ENCODE peak calls at places on chromosomes 16 and 17, in ten cellular contexts. One of them, this sample, is unnamed.

GRCh38 chr17:4604111-4604644 is 19.8 kb downstream of the SMTNL2 start:
- DNase-seq in NCI-H1417: peak; percentile 60
- DNase-seq in fibroblast of the aortic adventitia: peak; percentile 50
- DNase-seq in fibroblast of lung: peak; percentile 85
- DNase-seq in NCI-H446: peak; percentile 98
- DNase-seq in M059J: peak; percentile 23
- DNase-seq in T-helper 17 cell: no peak
- DNase-seq in upper lobe of right lung: no peak
- DNase-seq in ovary: peak; percentile 87
- DNase-seq in HEK293T: peak; percentile 73
- DNase-seq in this sample: no peak

GRCh38 chr16:58413359-58413758 is 21.1 kb downstream of the GINS3 start:
- DNase-seq in NCI-H1417: no peak
- DNase-seq in fibroblast of the aortic adventitia: no peak
- DNase-seq in fibroblast of lung: no peak
- DNase-seq in NCI-H446: no peak
- DNase-seq in M059J: no peak
- DNase-seq in T-helper 17 cell: no peak
- DNase-seq in upper lobe of right lung: no peak
- DNase-seq in ovary: no peak
- DNase-seq in HEK293T: no peak
- DNase-seq in this sample: no peak

GRCh38 chr17:17387017-17387416 is 83.8 kb downstream of the NT5M start:
- DNase-seq in NCI-H1417: peak; percentile 60
- DNase-seq in fibroblast of the aortic adventitia: no peak
- DNase-seq in fibroblast of lung: no peak
- DNase-seq in NCI-H446: no peak
- DNase-seq in M059J: no peak
- DNase-seq in T-helper 17 cell: no peak
- DNase-seq in upper lobe of right lung: no peak
- DNase-seq in ovary: no peak
- DNase-seq in HEK293T: no peak
- DNase-seq in this sample: no peak

GRCh38 chr16:76386784-76387183 is 109.6 kb downstream of the CNTNAP4 start:
- DNase-seq in NCI-H1417: no peak
- DNase-seq in fibroblast of the aortic adventitia: peak; percentile 84
- DNase-seq in fibroblast of lung: peak; percentile 56
- DNase-seq in NCI-H446: no peak
- DNase-seq in M059J: no peak
- DNase-seq in T-helper 17 cell: no peak
- DNase-seq in upper lobe of right lung: no peak
- DNase-seq in ovary: no peak
- DNase-seq in HEK293T: no peak
- DNase-seq in this sample: no peak

GRCh38 chr16:83068686-83069085 is 441.9 kb downstream of the CDH13 start:
- DNase-seq in NCI-H1417: no peak
- DNase-seq in fibroblast of the aortic adventitia: peak; percentile 67
- DNase-seq in fibroblast of lung: peak; percentile 63
- DNase-seq in NCI-H446: no peak
- DNase-seq in M059J: peak; percentile 56
- DNase-seq in T-helper 17 cell: no peak
- DNase-seq in upper lobe of right lung: no peak
- DNase-seq in ovary: no peak
- DNase-seq in HEK293T: no peak
- DNase-seq in this sample: no peak

GRCh38 chr17:2034806-2035548 is 5.0 kb downstream of the DPH1 start:
- DNase-seq in NCI-H1417: no peak
- DNase-seq in fibroblast of the aortic adventitia: peak; percentile 88
- DNase-seq in fibroblast of lung: peak; percentile 80
- DNase-seq in NCI-H446: no peak
- DNase-seq in M059J: peak; percentile 85
- DNase-seq in T-helper 17 cell: no peak
- DNase-seq in upper lobe of right lung: no peak
- DNase-seq in ovary: no peak
- DNase-seq in HEK293T: no peak
- DNase-seq in this sample: no peak

GRCh38 chr17:2172447-2172938 is 117.6 kb downstream of the HIC1 start:
- DNase-seq in NCI-H1417: no peak
- DNase-seq in fibroblast of the aortic adventitia: peak; percentile 78
- DNase-seq in fibroblast of lung: no peak
- DNase-seq in NCI-H446: no peak
- DNase-seq in M059J: peak; percentile 78
- DNase-seq in T-helper 17 cell: no peak
- DNase-seq in upper lobe of right lung: no peak
- DNase-seq in ovary: peak; percentile 53
- DNase-seq in HEK293T: no peak
- DNase-seq in this sample: no peak

GRCh38 chr17:10088444-10088843 is 110.0 kb downstream of the GAS7 start:
- DNase-seq in NCI-H1417: no peak
- DNase-seq in fibroblast of the aortic adventitia: no peak
- DNase-seq in fibroblast of lung: no peak
- DNase-seq in NCI-H446: no peak
- DNase-seq in M059J: peak; percentile 42
- DNase-seq in T-helper 17 cell: no peak
- DNase-seq in upper lobe of right lung: no peak
- DNase-seq in ovary: no peak
- DNase-seq in HEK293T: no peak
- DNase-seq in this sample: no peak

GRCh38 chr17:17849863-17850373 is 13.1 kb upstream of the SREBF1 start:
- DNase-seq in NCI-H1417: peak; percentile 53
- DNase-seq in fibroblast of the aortic adventitia: peak; percentile 51
- DNase-seq in fibroblast of lung: peak; percentile 57
- DNase-seq in NCI-H446: no peak
- DNase-seq in M059J: peak; percentile 84
- DNase-seq in T-helper 17 cell: peak; percentile 41
- DNase-seq in upper lobe of right lung: no peak
- DNase-seq in ovary: peak; percentile 75
- DNase-seq in HEK293T: peak; percentile 70
- DNase-seq in this sample: no peak

GRCh38 chr16:13873835-13874438 is 46.0 kb upstream of the ERCC4 start:
- DNase-seq in NCI-H1417: no peak
- DNase-seq in fibroblast of the aortic adventitia: peak; percentile 9
- DNase-seq in fibroblast of lung: peak; percentile 29
- DNase-seq in NCI-H446: peak; percentile 60
- DNase-seq in M059J: peak; percentile 5
- DNase-seq in T-helper 17 cell: no peak
- DNase-seq in upper lobe of right lung: no peak
- DNase-seq in ovary: no peak
- DNase-seq in HEK293T: peak; percentile 51
- DNase-seq in this sample: peak; percentile 44

GRCh38 chr16:68072038-68072695 is 13.0 kb upstream of the NFATC3 start:
- DNase-seq in NCI-H1417: peak; percentile 50
- DNase-seq in fibroblast of the aortic adventitia: no peak
- DNase-seq in fibroblast of lung: peak; percentile 31
- DNase-seq in NCI-H446: no peak
- DNase-seq in M059J: peak; percentile 56
- DNase-seq in T-helper 17 cell: no peak
- DNase-seq in upper lobe of right lung: no peak
- DNase-seq in ovary: peak; percentile 61
- DNase-seq in HEK293T: no peak
- DNase-seq in this sample: no peak

GRCh38 chr16:8936421-8936820 is 27.3 kb downstream of the USP7 start:
- DNase-seq in NCI-H1417: peak; percentile 31
- DNase-seq in fibroblast of the aortic adventitia: peak; percentile 27
- DNase-seq in fibroblast of lung: peak; percentile 30
- DNase-seq in NCI-H446: no peak
- DNase-seq in M059J: peak; percentile 69
- DNase-seq in T-helper 17 cell: peak; percentile 37
- DNase-seq in upper lobe of right lung: no peak
- DNase-seq in ovary: no peak
- DNase-seq in HEK293T: peak; percentile 65
- DNase-seq in this sample: peak; percentile 49

GRCh38 chr16:77221482-77221881 is 22.3 kb downstream of the SYCE1L start:
- DNase-seq in NCI-H1417: no peak
- DNase-seq in fibroblast of the aortic adventitia: no peak
- DNase-seq in fibroblast of lung: peak; percentile 5
- DNase-seq in NCI-H446: no peak
- DNase-seq in M059J: no peak
- DNase-seq in T-helper 17 cell: no peak
- DNase-seq in upper lobe of right lung: no peak
- DNase-seq in ovary: no peak
- DNase-seq in HEK293T: no peak
- DNase-seq in this sample: no peak

GRCh38 chr17:10754109-10754508 is 24.3 kb upstream of the TMEM220 start:
- DNase-seq in NCI-H1417: no peak
- DNase-seq in fibroblast of the aortic adventitia: peak; percentile 15
- DNase-seq in fibroblast of lung: peak; percentile 16
- DNase-seq in NCI-H446: no peak
- DNase-seq in M059J: peak; percentile 18
- DNase-seq in T-helper 17 cell: no peak
- DNase-seq in upper lobe of right lung: no peak
- DNase-seq in ovary: peak; percentile 33
- DNase-seq in HEK293T: peak; percentile 55
- DNase-seq in this sample: no peak

GRCh38 chr16:6375471-6376075 is 957.1 kb upstream of the RBFOX1 start:
- DNase-seq in NCI-H1417: peak; percentile 8
- DNase-seq in fibroblast of the aortic adventitia: no peak
- DNase-seq in fibroblast of lung: no peak
- DNase-seq in NCI-H446: no peak
- DNase-seq in M059J: no peak
- DNase-seq in T-helper 17 cell: no peak
- DNase-seq in upper lobe of right lung: no peak
- DNase-seq in ovary: no peak
- DNase-seq in HEK293T: no peak
- DNase-seq in this sample: no peak

GRCh38 chr17:82690786-82691489 is 7.6 kb downstream of the RAB40B start:
- DNase-seq in NCI-H1417: no peak
- DNase-seq in fibroblast of the aortic adventitia: no peak
- DNase-seq in fibroblast of lung: no peak
- DNase-seq in NCI-H446: no peak
- DNase-seq in M059J: no peak
- DNase-seq in T-helper 17 cell: no peak
- DNase-seq in upper lobe of right lung: no peak
- DNase-seq in ovary: no peak
- DNase-seq in HEK293T: no peak
- DNase-seq in this sample: no peak

GRCh38 chr16:61616088-61616487 is 420.1 kb downstream of the CDH8 start:
- DNase-seq in NCI-H1417: no peak
- DNase-seq in fibroblast of the aortic adventitia: no peak
- DNase-seq in fibroblast of lung: no peak
- DNase-seq in NCI-H446: no peak
- DNase-seq in M059J: no peak
- DNase-seq in T-helper 17 cell: no peak
- DNase-seq in upper lobe of right lung: no peak
- DNase-seq in ovary: no peak
- DNase-seq in HEK293T: no peak
- DNase-seq in this sample: no peak

GRCh38 chr16:65667013-65667578 is 545.2 kb upstream of the CDH11 start:
- DNase-seq in NCI-H1417: no peak
- DNase-seq in fibroblast of the aortic adventitia: peak; percentile 46
- DNase-seq in fibroblast of lung: peak; percentile 25
- DNase-seq in NCI-H446: no peak
- DNase-seq in M059J: peak; percentile 58
- DNase-seq in T-helper 17 cell: no peak
- DNase-seq in upper lobe of right lung: no peak
- DNase-seq in ovary: no peak
- DNase-seq in HEK293T: no peak
- DNase-seq in this sample: peak; percentile 9

GRCh38 chr16:10181196-10182162 is 749 bp downstream of the GRIN2A start:
- DNase-seq in NCI-H1417: peak; percentile 38
- DNase-seq in fibroblast of the aortic adventitia: peak; percentile 70
- DNase-seq in fibroblast of lung: peak; percentile 18
- DNase-seq in NCI-H446: peak; percentile 4
- DNase-seq in M059J: peak; percentile 77
- DNase-seq in T-helper 17 cell: no peak
- DNase-seq in upper lobe of right lung: peak; percentile 83
- DNase-seq in ovary: peak; percentile 43
- DNase-seq in HEK293T: peak; percentile 79
- DNase-seq in this sample: peak; percentile 89

GRCh38 chr16:56042416-56042815 is 148.9 kb upstream of the GNAO1 start:
- DNase-seq in NCI-H1417: no peak
- DNase-seq in fibroblast of the aortic adventitia: no peak
- DNase-seq in fibroblast of lung: no peak
- DNase-seq in NCI-H446: no peak
- DNase-seq in M059J: no peak
- DNase-seq in T-helper 17 cell: no peak
- DNase-seq in upper lobe of right lung: no peak
- DNase-seq in ovary: no peak
- DNase-seq in HEK293T: no peak
- DNase-seq in this sample: no peak

GRCh38 chr16:89064606-89065444 is 28.8 kb upstream of the ACSF3 start:
- DNase-seq in NCI-H1417: no peak
- DNase-seq in fibroblast of the aortic adventitia: no peak
- DNase-seq in fibroblast of lung: no peak
- DNase-seq in NCI-H446: no peak
- DNase-seq in M059J: no peak
- DNase-seq in T-helper 17 cell: no peak
- DNase-seq in upper lobe of right lung: no peak
- DNase-seq in ovary: no peak
- DNase-seq in HEK293T: no peak
- DNase-seq in this sample: no peak

GRCh38 chr17:61770752-61771533 is 92.4 kb downstream of the BRIP1 start:
- DNase-seq in NCI-H1417: no peak
- DNase-seq in fibroblast of the aortic adventitia: peak; percentile 28
- DNase-seq in fibroblast of lung: peak; percentile 76
- DNase-seq in NCI-H446: no peak
- DNase-seq in M059J: peak; percentile 79
- DNase-seq in T-helper 17 cell: no peak
- DNase-seq in upper lobe of right lung: no peak
- DNase-seq in ovary: no peak
- DNase-seq in HEK293T: no peak
- DNase-seq in this sample: no peak

GRCh38 chr16:58727028-58727781 is 6.9 kb downstream of the GOT2 start:
- DNase-seq in NCI-H1417: no peak
- DNase-seq in fibroblast of the aortic adventitia: no peak
- DNase-seq in fibroblast of lung: no peak
- DNase-seq in NCI-H446: no peak
- DNase-seq in M059J: no peak
- DNase-seq in T-helper 17 cell: no peak
- DNase-seq in upper lobe of right lung: no peak
- DNase-seq in ovary: no peak
- DNase-seq in HEK293T: no peak
- DNase-seq in this sample: no peak

GRCh38 chr17:36980281-36980761 is 31.6 kb downstream of the AATF start:
- DNase-seq in NCI-H1417: peak; percentile 32
- DNase-seq in fibroblast of the aortic adventitia: peak; percentile 25
- DNase-seq in fibroblast of lung: peak; percentile 63
- DNase-seq in NCI-H446: no peak
- DNase-seq in M059J: peak; percentile 25
- DNase-seq in T-helper 17 cell: no peak
- DNase-seq in upper lobe of right lung: no peak
- DNase-seq in ovary: no peak
- DNase-seq in HEK293T: no peak
- DNase-seq in this sample: no peak

GRCh38 chr17:29615048-29615385 is 7.7 kb downstream of the CORO6 start:
- DNase-seq in NCI-H1417: no peak
- DNase-seq in fibroblast of the aortic adventitia: peak; percentile 40
- DNase-seq in fibroblast of lung: peak; percentile 36
- DNase-seq in NCI-H446: no peak
- DNase-seq in M059J: no peak
- DNase-seq in T-helper 17 cell: no peak
- DNase-seq in upper lobe of right lung: peak; percentile 75
- DNase-seq in ovary: no peak
- DNase-seq in HEK293T: no peak
- DNase-seq in this sample: no peak

GRCh38 chr17:57811633-57812280 is 38.1 kb downstream of the MRPS23 start:
- DNase-seq in NCI-H1417: no peak
- DNase-seq in fibroblast of the aortic adventitia: no peak
- DNase-seq in fibroblast of lung: no peak
- DNase-seq in NCI-H446: no peak
- DNase-seq in M059J: no peak
- DNase-seq in T-helper 17 cell: no peak
- DNase-seq in upper lobe of right lung: no peak
- DNase-seq in ovary: no peak
- DNase-seq in HEK293T: peak; percentile 52
- DNase-seq in this sample: no peak

GRCh38 chr16:15418206-15418605 is 16.2 kb upstream of the BMERB1 start:
- DNase-seq in NCI-H1417: no peak
- DNase-seq in fibroblast of the aortic adventitia: no peak
- DNase-seq in fibroblast of lung: no peak
- DNase-seq in NCI-H446: no peak
- DNase-seq in M059J: no peak
- DNase-seq in T-helper 17 cell: no peak
- DNase-seq in upper lobe of right lung: no peak
- DNase-seq in ovary: no peak
- DNase-seq in HEK293T: no peak
- DNase-seq in this sample: no peak

GRCh38 chr17:42518046-42518754 is 17.8 kb upstream of the NAGLU start:
- DNase-seq in NCI-H1417: no peak
- DNase-seq in fibroblast of the aortic adventitia: peak; percentile 99
- DNase-seq in fibroblast of lung: peak; percentile 98
- DNase-seq in NCI-H446: peak; percentile 90
- DNase-seq in M059J: peak; percentile 98
- DNase-seq in T-helper 17 cell: no peak
- DNase-seq in upper lobe of right lung: peak; percentile 76
- DNase-seq in ovary: peak; percentile 92
- DNase-seq in HEK293T: no peak
- DNase-seq in this sample: no peak